ENCODE peak calls at places on chromosomes 7 and 10, in six cellular contexts. J, N, B, C, Q and X are unnamed samples. For H3K27me3, the result is how much of the 10 kb centered on the place peaks cover.

GRCh38 chr7:108347616-108348015 is 108.6 kb downstream of the NRCAM start:
- DNase-seq in J (peak), N (no peak), B (no peak), C (no peak), Q (peak), X (no peak)

GRCh38 chr10:100148353-100149211 is 37.2 kb downstream of the ERLIN1 start:
- DNase-seq in J (peak), N (no peak), B (no peak), C (no peak), Q (peak), X (no peak)

GRCh38 chr7:128236924-128237586 is 4.0 kb upstream of the LEP start:
- DNase-seq in J (peak), N (no peak), B (no peak), C (no peak), Q (peak), X (no peak)

GRCh38 chr7:104252409-104253134 is 44.8 kb upstream of the ORC5 start:
- DNase-seq in J (peak), N (no peak), B (no peak), C (no peak), Q (no peak), X (no peak)

GRCh38 chr7:141381794-141382453 is 169.3 kb upstream of the AGK start:
- DNase-seq in J (no peak), N (no peak), B (no peak), C (no peak), Q (no peak), X (no peak)

GRCh38 chr10:93417264-93417663 is 64.9 kb downstream of the MYOF start:
- DNase-seq in J (no peak), N (no peak), B (peak), C (peak), Q (no peak), X (no peak)

GRCh38 chr7:105707967-105708580 is 126.8 kb upstream of the EFCAB10 start:
- DNase-seq in J (no peak), N (no peak), B (no peak), C (no peak), Q (no peak), X (no peak)

GRCh38 chr10:103850572-103850895 is 4.8 kb downstream of the SH3PXD2A start:
- DNase-seq in J (no peak), N (no peak), B (no peak), C (no peak), Q (no peak), X (no peak)

GRCh38 chr10:42969147-42969546 is 107.7 kb upstream of the RET start:
- DNase-seq in J (no peak), N (no peak), B (peak), C (no peak), Q (no peak), X (no peak)

GRCh38 chr7:90709501-90710465 is 113.7 kb downstream of the CDK14 start:
- DNase-seq in J (peak), N (no peak), B (no peak), C (peak), Q (peak), X (no peak)
- H3K4me3 ChIP-seq in J (no peak), N (no peak), B (no peak), C (no peak), Q (no peak), X (no peak)

GRCh38 chr7:122867471-122867980 is 18.7 kb downstream of the CADPS2 start:
- DNase-seq in J (no peak), N (no peak), B (no peak), C (no peak), Q (no peak), X (no peak)

GRCh38 chr7:122858310-122858709 is 27.9 kb downstream of the CADPS2 start:
- DNase-seq in J (no peak), N (no peak), B (no peak), C (no peak), Q (no peak), X (no peak)

GRCh38 chr7:122869260-122869659 is 17.0 kb downstream of the CADPS2 start:
- DNase-seq in J (no peak), N (no peak), B (no peak), C (no peak), Q (no peak), X (no peak)

GRCh38 chr7:122864838-122865237 is 21.4 kb downstream of the CADPS2 start:
- DNase-seq in J (no peak), N (no peak), B (no peak), C (no peak), Q (no peak), X (no peak)

DNA sequence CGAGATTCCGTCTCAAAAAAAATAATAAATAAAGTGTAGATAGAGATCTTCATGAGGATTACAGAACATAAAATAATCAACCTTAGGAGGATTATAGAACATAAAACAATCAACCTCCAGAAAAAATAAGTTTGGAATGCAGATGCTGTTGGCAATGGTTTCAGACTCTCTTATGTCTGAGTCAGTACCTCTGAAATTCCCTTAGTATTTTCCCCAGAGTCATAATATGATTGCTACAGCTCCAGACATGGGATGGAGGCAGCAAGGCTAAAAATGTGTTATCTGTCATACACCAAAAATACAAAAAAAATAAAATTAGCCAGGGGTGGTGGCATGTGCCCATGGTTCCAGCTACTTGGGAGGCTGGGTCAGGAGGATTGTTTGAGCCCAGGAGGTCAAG is 22.2 kb downstream of the CADPS2 start:
- DNase-seq in J (no peak), N (no peak), B (no peak), C (no peak), Q (peak), X (no peak)
- H3K27ac ChIP-seq in J (no peak), N (no peak), B (no peak), C (no peak), Q (no peak), X (no peak)

DNA sequence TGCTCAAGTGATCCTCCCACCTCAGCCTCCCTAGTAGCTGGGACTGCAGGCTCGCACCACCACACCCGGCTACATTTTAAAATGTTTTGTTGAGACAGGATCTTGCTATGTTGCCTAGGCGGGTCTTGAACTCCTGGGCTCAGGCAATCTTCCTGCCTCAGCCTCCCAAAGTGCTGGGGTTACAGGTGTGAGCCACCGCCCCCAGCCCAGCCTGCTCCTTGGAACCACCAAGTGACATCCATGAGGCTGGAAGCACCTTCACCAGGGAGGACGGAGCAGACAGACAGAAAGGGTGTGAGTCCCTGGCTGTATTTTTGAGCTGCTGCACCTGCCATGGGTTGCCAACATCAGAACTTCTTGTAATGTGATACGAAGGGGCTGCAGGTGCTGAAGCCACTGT is 62.3 kb upstream of the UBE3C start:
- DNase-seq in J (no peak), N (no peak), B (no peak), C (no peak), Q (no peak), X (no peak)
- H3K27me3 ChIP-seq in J (under half), N (half or more), B (under half), C (half or more), Q (half or more), X (under half)

GRCh38 chr7:137932881-137933269 is 69.0 kb downstream of the CREB3L2 start:
- DNase-seq in J (no peak), N (no peak), B (no peak), C (peak), Q (peak), X (no peak)
- H3K4me3 ChIP-seq in J (no peak), N (no peak), B (no peak), C (no peak), Q (no peak), X (no peak)

DNA sequence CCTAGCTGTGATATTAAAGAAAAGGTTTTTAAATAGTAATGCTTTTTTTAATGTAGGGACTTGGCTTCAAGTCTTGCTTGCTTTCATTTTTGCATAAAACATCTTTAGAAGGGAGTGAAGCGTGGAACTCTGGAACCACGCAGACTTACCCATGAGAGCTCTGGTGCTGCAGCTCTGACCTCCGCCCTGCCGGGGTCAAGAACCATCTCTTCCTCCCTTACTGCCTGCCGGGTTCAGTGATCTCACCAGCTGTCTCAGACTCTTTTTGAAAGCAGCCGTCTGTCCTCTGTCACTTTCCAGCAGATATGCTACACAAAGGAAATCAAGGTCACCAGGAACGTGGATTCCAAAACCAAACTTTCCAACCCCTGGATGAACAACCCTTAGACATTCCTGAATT is 353.8 kb downstream of the GPR37 start:
- DNase-seq in J (no peak), N (no peak), B (no peak), C (no peak), Q (no peak), X (no peak)
- H3K27ac ChIP-seq in J (no peak), N (no peak), B (no peak), C (no peak), Q (peak), X (no peak)